ENCODE peak calls at places on chromosomes 3 and 15, in seven cellular contexts. D, L, A, P, J, E and C are unnamed samples.

GRCh38 chr15:23384371-23384770 is 29.8 kb downstream of the GOLGA8S start:
- DNase-seq in D (no peak), L (no peak), A (no peak), P (no peak), J (no peak), E (no peak), C (no peak)

GRCh38 chr3:144773344-144773743 is 801.7 kb downstream of the DIPK2A start:
- DNase-seq in D (no peak), L (no peak), A (no peak), P (no peak), J (no peak), E (no peak), C (no peak)

GRCh38 chr3:11530153-11530721 is 113.5 kb downstream of the VGLL4 start:
- DNase-seq in D (no peak), L (no peak), A (no peak), P (no peak), J (peak), E (no peak), C (no peak)

GRCh38 chr3:69458798-69459197 is 72.9 kb upstream of the FRMD4B start:
- DNase-seq in D (no peak), L (no peak), A (no peak), P (no peak), J (no peak), E (no peak), C (no peak)

GRCh38 chr3:113521981-113522380 is 7.0 kb upstream of the SPICE1 start:
- DNase-seq in D (no peak), L (no peak), A (no peak), P (no peak), J (no peak), E (no peak), C (no peak)

GRCh38 chr3:27345959-27346865 is 23.0 kb downstream of the NEK10 start:
- DNase-seq in D (no peak), L (no peak), A (no peak), P (no peak), J (no peak), E (no peak), C (no peak)

GRCh38 chr3:177385831-177386301 is 188.6 kb upstream of the TBL1XR1 start:
- DNase-seq in D (no peak), L (no peak), A (no peak), P (no peak), J (no peak), E (no peak), C (no peak)

GRCh38 chr15:68031406-68031805 is 22.7 kb upstream of the PIAS1 start:
- DNase-seq in D (no peak), L (no peak), A (no peak), P (no peak), J (no peak), E (no peak), C (no peak)

GRCh38 chr3:88987786-88988185 is 119.6 kb upstream of the EPHA3 start:
- DNase-seq in D (no peak), L (no peak), A (no peak), P (no peak), J (no peak), E (no peak), C (no peak)

GRCh38 chr3:123672429-123673146 is 87.7 kb upstream of the HACD2 start:
- DNase-seq in D (no peak), L (no peak), A (no peak), P (no peak), J (peak), E (no peak), C (no peak)

GRCh38 chr15:79724312-79724711 is 172.5 kb downstream of the MTHFS start:
- DNase-seq in D (no peak), L (no peak), A (no peak), P (no peak), J (no peak), E (no peak), C (no peak)

GRCh38 chr3:186219211-186219638 is 110.3 kb upstream of the ETV5 start:
- DNase-seq in D (no peak), L (no peak), A (no peak), P (no peak), J (no peak), E (no peak), C (no peak)

GRCh38 chr3:128235207-128235933 is 82.1 kb downstream of the EEFSEC start:
- DNase-seq in D (no peak), L (no peak), A (no peak), P (no peak), J (no peak), E (peak), C (no peak)

GRCh38 chr3:150830094-150830681 is 67.2 kb upstream of the SIAH2 start:
- DNase-seq in D (peak), L (peak), A (no peak), P (no peak), J (peak), E (peak), C (no peak)

GRCh38 chr3:34777361-34777760 is 862.0 kb upstream of the ARPP21 start:
- DNase-seq in D (no peak), L (no peak), A (no peak), P (no peak), J (no peak), E (no peak), C (no peak)

GRCh38 chr15:59292393-59292792 is 80.3 kb downstream of the MYO1E start:
- DNase-seq in D (no peak), L (no peak), A (no peak), P (no peak), J (peak), E (no peak), C (no peak)

GRCh38 chr15:87931584-87931983 is 325.0 kb downstream of the NTRK3 start:
- DNase-seq in D (no peak), L (no peak), A (no peak), P (no peak), J (no peak), E (no peak), C (no peak)

GRCh38 chr15:87924433-87924832 is 332.1 kb downstream of the NTRK3 start:
- DNase-seq in D (no peak), L (no peak), A (no peak), P (no peak), J (no peak), E (no peak), C (no peak)

GRCh38 chr15:87935583-87935982 is 321.0 kb downstream of the NTRK3 start:
- DNase-seq in D (no peak), L (no peak), A (no peak), P (no peak), J (no peak), E (no peak), C (no peak)

DNA sequence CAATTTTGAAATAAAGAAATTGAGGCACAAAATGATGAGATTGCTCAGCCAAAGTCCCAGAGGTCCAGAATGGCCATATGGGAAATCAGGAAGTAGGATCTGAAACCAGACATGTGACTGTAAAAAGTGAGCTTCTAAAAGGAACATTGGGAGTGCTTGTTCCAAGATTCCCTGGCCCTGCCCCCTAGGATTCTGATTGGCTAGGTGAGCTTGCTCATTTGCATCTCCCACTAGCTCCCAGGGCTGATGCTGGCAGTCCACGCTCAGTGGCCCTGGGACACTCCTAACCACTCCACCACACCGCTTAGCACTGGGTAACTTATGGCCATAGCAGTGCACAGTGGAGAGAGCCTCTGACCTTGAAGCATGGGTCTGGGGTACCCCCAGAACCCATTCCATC is 326.7 kb downstream of the NTRK3 start:
- DNase-seq in D (no peak), L (peak), A (no peak), P (no peak), J (no peak), E (no peak), C (no peak)
- TF ChIP-seq YY1 in D (no peak), L (no peak), A (no peak), P (no peak), J (no peak), E (no peak), C (no peak)

GRCh38 chr3:159238646-159239045 is 436.8 kb downstream of the MFSD1 start:
- DNase-seq in D (no peak), L (no peak), A (no peak), P (no peak), J (no peak), E (no peak), C (no peak)

GRCh38 chr3:159234306-159234705 is 432.5 kb downstream of the MFSD1 start:
- DNase-seq in D (no peak), L (no peak), A (no peak), P (no peak), J (no peak), E (no peak), C (no peak)

GRCh38 chr3:159237221-159237620 is 435.4 kb downstream of the MFSD1 start:
- DNase-seq in D (no peak), L (no peak), A (no peak), P (no peak), J (no peak), E (no peak), C (no peak)

GRCh38 chr3:159236306-159236705 is 434.5 kb downstream of the MFSD1 start:
- DNase-seq in D (no peak), L (no peak), A (no peak), P (no peak), J (no peak), E (peak), C (no peak)

DNA sequence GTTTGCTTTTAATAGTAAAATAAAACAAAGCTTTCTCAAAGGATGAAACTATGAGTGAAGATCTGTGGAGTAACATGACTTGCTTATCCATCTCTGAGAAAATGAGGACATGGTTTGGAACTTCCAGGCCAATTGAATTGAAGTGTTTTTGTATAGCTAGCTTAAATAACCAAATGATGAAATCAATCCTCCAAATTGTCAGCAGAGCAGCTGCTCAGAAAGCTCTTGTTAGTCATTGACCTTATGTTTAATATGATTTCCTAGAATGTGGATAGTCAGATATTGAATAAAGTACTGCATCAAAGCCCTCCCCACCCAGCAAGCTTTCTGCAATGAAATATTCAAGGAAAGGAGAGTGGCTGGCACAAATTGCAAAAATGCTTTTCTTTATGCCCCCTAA is 437.2 kb downstream of the MFSD1 start:
- DNase-seq in D (no peak), L (no peak), A (no peak), P (no peak), J (no peak), E (no peak), C (no peak)
- H3K9ac ChIP-seq in D (no peak), L (no peak), A (no peak), P (no peak), J (no peak), E (no peak), C (no peak)

GRCh38 chr3:184300377-184300717 is 1.3 kb downstream of the PSMD2 start:
- DNase-seq in D (no peak), L (no peak), A (no peak), P (no peak), J (no peak), E (no peak), C (no peak)

GRCh38 chr3:184298759-184299487 is at the start of gene PSMD2:
- DNase-seq in D (peak), L (peak), A (peak), P (peak), J (peak), E (peak), C (peak)

GRCh38 chr3:184295771-184296170 is 3.3 kb upstream of the PSMD2 start:
- DNase-seq in D (no peak), L (no peak), A (no peak), P (no peak), J (no peak), E (no peak), C (no peak)

GRCh38 chr3:184296616-184297015 is 2.4 kb upstream of the PSMD2 start:
- DNase-seq in D (no peak), L (no peak), A (no peak), P (no peak), J (no peak), E (no peak), C (no peak)

GRCh38 chr3:184299488-184300376 is 691 bp downstream of the PSMD2 start:
- DNase-seq in D (no peak), L (no peak), A (no peak), P (no peak), J (no peak), E (no peak), C (no peak)
- TF ChIP-seq YY1 in D (no peak), L (no peak), A (no peak), P (no peak), J (no peak), E (no peak), C (no peak)

DNA sequence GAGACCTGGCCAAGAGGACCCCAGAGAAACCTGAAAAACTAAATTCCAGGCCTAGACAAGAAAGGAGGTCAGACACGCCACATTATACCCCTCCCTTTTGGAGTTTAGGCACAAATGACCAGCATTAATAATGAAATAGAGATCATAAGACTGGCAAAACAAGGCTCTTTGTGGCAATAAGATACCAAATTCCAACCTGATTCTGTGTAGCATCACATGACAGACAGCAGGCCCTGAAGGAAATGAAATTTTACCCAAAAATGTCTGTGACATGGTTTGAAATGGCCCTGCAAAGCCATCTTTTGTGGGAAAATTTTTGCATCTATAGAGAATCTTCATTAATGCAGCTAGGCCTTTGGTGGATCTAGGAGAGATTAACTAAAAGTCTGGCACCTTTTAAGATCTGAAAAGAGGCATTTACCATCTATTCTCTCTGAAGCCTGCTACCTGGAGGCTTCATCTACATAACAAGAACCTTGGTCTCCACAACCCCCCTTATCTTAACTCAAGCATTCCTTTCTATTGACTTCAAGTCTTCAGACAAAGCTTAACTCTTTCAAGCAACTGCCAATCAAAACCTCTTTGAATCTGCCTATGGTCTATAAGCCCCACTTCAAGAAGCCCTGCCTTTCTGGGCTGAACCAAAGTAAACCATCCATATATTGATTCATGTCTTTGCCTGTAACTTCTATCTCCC is 8.0 kb downstream of the FAM174B start:
- DNase-seq in D (no peak), L (no peak), A (peak), P (no peak), J (no peak), E (no peak), C (peak)
- H3K9ac ChIP-seq in D (no peak), L (no peak), A (no peak), P (no peak), J (no peak), E (no peak), C (peak)

DNA sequence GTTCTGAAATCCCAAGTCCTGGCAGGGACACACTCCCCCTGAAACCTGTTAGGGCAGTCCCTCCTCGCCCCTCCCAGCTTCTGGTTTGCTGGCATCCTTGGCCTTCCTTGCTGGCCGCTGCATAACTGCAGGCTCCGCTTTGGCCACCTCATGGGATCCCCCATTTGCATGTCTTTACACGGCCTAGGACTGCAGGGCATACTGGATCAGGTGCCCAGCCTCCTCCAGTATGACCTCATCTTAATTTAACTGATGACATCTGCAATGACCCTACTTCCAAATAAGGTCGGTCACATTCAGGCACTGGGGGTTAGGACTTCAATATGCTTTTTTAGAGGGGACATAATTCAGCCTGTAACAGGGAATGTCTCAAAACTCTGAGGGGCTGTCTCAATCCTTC is 173.3 kb downstream of the RAB11A start:
- DNase-seq in D (no peak), L (no peak), A (peak), P (no peak), J (no peak), E (no peak), C (peak)
- TF ChIP-seq YY1 in D (no peak), L (no peak), A (peak), P (no peak), J (no peak), E (no peak), C (no peak)

GRCh38 chr3:79368403-79368802 is 399.4 kb downstream of the ROBO1 start:
- DNase-seq in D (no peak), L (no peak), A (no peak), P (no peak), J (no peak), E (no peak), C (no peak)
- H3K9ac ChIP-seq in D (no peak), L (no peak), A (no peak), P (no peak), J (no peak), E (no peak), C (no peak)